ENCODE peak calls at places on chromosomes 12 and 14, in five cellular contexts. W, D, K, I and C are unnamed samples. For H3K27me3, the result is how much of the 10 kb centered on the place peaks cover.

GRCh38 chr14:64956697-64957412 is 14.3 kb upstream of the GPX2 start:
- DNase-seq in W (no peak), D (no peak), K (no peak), I (no peak), C (no peak)

GRCh38 chr12:108712164-108712924 is 19.0 kb downstream of the CORO1C start:
- DNase-seq in W (no peak), D (no peak), K (no peak), I (no peak), C (no peak)

GRCh38 chr12:9332564-9332963 is 124.4 kb upstream of the PZP start:
- DNase-seq in W (no peak), D (no peak), K (no peak), I (no peak), C (no peak)

GRCh38 chr12:92953747-92954146 is 24.7 kb upstream of the EEA1 start:
- DNase-seq in W (no peak), D (no peak), K (no peak), I (no peak), C (no peak)

GRCh38 chr14:64279719-64280668 is 14.2 kb downstream of the ESR2 start:
- DNase-seq in W (no peak), D (no peak), K (no peak), I (no peak), C (no peak)

GRCh38 chr12:97276621-97277020 is 186.0 kb upstream of the RMST start:
- DNase-seq in W (no peak), D (no peak), K (no peak), I (no peak), C (no peak)

GRCh38 chr14:95261616-95262510 is 57.8 kb downstream of the CLMN start:
- DNase-seq in W (peak), D (no peak), K (peak), I (no peak), C (no peak)

GRCh38 chr14:71117839-71118743 is 210.8 kb downstream of the PCNX1 start:
- DNase-seq in W (no peak), D (peak), K (no peak), I (no peak), C (peak)

GRCh38 chr12:47835831-47836155 is 16.1 kb upstream of the HDAC7 start:
- DNase-seq in W (no peak), D (no peak), K (no peak), I (no peak), C (no peak)

GRCh38 chr14:62179367-62180018 is 417.3 kb downstream of the SNAPC1 start:
- DNase-seq in W (no peak), D (peak), K (peak), I (peak), C (peak)

GRCh38 chr12:11877869-11878780 is 192.6 kb upstream of the BCL2L14 start:
- DNase-seq in W (no peak), D (peak), K (no peak), I (peak), C (peak)

GRCh38 chr12:45354399-45354798 is 138.5 kb downstream of the ANO6 start:
- DNase-seq in W (no peak), D (no peak), K (no peak), I (no peak), C (no peak)

GRCh38 chr12:57008113-57008687 is 1.9 kb upstream of the ZBTB39 start:
- DNase-seq in W (no peak), D (no peak), K (no peak), I (no peak), C (no peak)

GRCh38 chr12:89325495-89325894 is 26.8 kb downstream of the DUSP6 start:
- DNase-seq in W (no peak), D (no peak), K (no peak), I (no peak), C (no peak)

GRCh38 chr14:64997108-64997794 is 10.6 kb downstream of the FNTB start:
- DNase-seq in W (no peak), D (no peak), K (no peak), I (no peak), C (no peak)

GRCh38 chr14:28777773-28778606 is 11.4 kb downstream of the FOXG1 start:
- DNase-seq in W (no peak), D (no peak), K (no peak), I (no peak), C (no peak)

GRCh38 chr12:112900298-112901145 is 6.2 kb upstream of the OAS1 start:
- DNase-seq in W (no peak), D (peak), K (no peak), I (no peak), C (peak)

GRCh38 chr14:90698379-90698869 is 117.8 kb downstream of the TTC7B start:
- DNase-seq in W (peak), D (peak), K (peak), I (peak), C (no peak)

GRCh38 chr14:56585461-56586084 is 6.0 kb downstream of the TMEM260 start:
- DNase-seq in W (no peak), D (no peak), K (no peak), I (no peak), C (no peak)

GRCh38 chr14:80310950-80311349 is 99.6 kb upstream of the DIO2 start:
- DNase-seq in W (no peak), D (no peak), K (no peak), I (no peak), C (no peak)

GRCh38 chr14:96243785-96244184 is 12.2 kb upstream of the BDKRB1 start:
- DNase-seq in W (no peak), D (no peak), K (no peak), I (no peak), C (no peak)

GRCh38 chr14:101929096-101929495 is 35.3 kb upstream of the DYNC1H1 start:
- DNase-seq in W (no peak), D (no peak), K (no peak), I (peak), C (no peak)

GRCh38 chr14:37587881-37588666 is 7.0 kb downstream of the FOXA1 start:
- DNase-seq in W (no peak), D (no peak), K (no peak), I (no peak), C (no peak)

GRCh38 chr14:52755607-52756316 is 25.8 kb downstream of the STYX start:
- DNase-seq in W (no peak), D (no peak), K (no peak), I (no peak), C (no peak)

GRCh38 chr14:65230287-65230728 is 128.0 kb upstream of the MAX start:
- DNase-seq in W (peak), D (no peak), K (peak), I (peak), C (no peak)

GRCh38 chr12:103833891-103834290 is 7.1 kb downstream of the NT5DC3 start:
- DNase-seq in W (no peak), D (no peak), K (no peak), I (no peak), C (no peak)

DNA sequence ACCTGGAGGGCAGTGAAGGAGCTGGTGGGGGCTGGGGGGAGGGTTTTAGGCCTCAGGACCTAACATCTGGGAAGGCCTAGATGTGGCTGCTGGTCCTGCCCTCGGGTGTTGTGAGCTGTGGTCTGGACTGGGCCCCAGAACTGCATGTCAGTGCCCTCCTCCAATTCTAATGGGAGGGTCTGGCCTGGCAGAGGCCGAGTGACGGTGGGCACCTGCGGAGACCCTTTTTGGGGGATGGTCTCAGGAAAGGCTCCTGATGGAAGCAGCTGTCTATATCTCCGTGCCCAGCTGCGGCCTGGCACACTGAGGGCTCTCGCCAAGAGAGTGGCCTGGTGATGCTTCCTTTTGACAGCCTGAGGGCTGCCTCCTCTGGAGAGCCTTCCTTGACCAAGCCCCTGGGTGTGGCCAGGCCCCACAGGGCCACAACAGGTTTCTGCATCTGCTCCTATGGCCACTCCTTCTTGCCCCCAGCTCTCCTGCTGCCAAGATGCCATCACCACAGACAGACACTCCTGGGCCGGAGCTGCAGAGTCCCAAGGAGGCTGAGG is 5.3 kb downstream of the EXOC3L4 start:
- DNase-seq in W (no peak), D (no peak), K (no peak), I (no peak), C (no peak)
- H3K27me3 ChIP-seq in W (half or more), D (under half), K (half or more), I (under half), C (under half)

DNA sequence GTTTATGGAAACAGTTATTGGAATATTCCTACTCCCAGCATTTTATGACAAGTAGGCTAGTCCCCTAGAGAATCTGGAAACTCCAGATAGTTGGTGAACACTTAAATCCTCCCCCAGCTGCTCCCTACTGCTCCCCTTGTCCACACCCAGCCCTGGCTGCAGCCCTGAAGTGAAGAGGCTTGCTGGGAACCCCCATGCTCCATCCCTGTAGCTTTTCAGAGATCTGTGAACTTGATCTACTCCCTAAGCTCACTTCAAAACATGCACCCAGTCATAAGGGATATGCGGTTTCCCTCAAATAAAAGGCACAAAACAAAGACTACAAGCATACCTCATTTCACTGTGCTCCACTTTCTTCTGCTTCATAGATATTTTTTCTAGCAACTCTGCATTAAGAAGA is 33.2 kb downstream of the EGLN3 start:
- DNase-seq in W (no peak), D (no peak), K (no peak), I (no peak), C (no peak)
- TF ChIP-seq CTCF in W (no peak), D (no peak), K (no peak), I (no peak), C (no peak)

GRCh38 chr14:78985668-78986073 is 815.5 kb downstream of the NRXN3 start:
- DNase-seq in W (no peak), D (no peak), K (no peak), I (no peak), C (no peak)

GRCh38 chr14:78978896-78979295 is 808.7 kb downstream of the NRXN3 start:
- DNase-seq in W (no peak), D (no peak), K (no peak), I (no peak), C (no peak)

GRCh38 chr14:78982551-78982950 is 812.4 kb downstream of the NRXN3 start:
- DNase-seq in W (no peak), D (no peak), K (no peak), I (no peak), C (no peak)

GRCh38 chr14:78987006-78987405 is 816.8 kb downstream of the NRXN3 start:
- DNase-seq in W (no peak), D (no peak), K (no peak), I (no peak), C (no peak)

GRCh38 chr14:78983126-78983525 is 813.0 kb downstream of the NRXN3 start:
- DNase-seq in W (no peak), D (no peak), K (no peak), I (no peak), C (no peak)
- H3K27me3 ChIP-seq in W (under half), D (under half), K (under half), I (under half), C (under half)

GRCh38 chr12:58386136-58386535 is 444.8 kb downstream of the ATP23 start:
- DNase-seq in W (no peak), D (no peak), K (no peak), I (no peak), C (no peak)
- TF ChIP-seq CTCF in W (no peak), D (no peak), K (no peak), I (no peak), C (no peak)

DNA sequence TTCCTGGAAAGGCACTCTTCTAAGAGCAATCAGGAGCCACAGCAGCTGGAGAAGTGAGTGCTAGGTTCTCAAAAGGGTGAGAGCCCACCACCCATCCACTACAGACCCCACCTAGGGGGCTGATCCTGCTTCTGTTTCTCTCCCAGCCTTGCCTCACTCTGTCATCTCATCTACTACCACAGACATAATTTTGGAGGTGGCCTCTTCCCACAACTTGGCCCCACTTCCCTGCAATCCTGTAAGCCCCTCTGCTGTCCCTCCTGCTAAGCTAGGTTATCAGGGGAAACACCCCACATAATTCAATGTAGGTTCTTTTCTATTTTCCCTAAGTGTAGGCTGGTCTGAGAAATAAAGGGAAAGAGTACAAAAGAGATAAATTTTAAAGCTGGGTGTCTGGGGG is 16.5 kb downstream of the KRT76 start:
- DNase-seq in W (no peak), D (no peak), K (no peak), I (no peak), C (no peak)
- H3K27me3 ChIP-seq in W (under half), D (under half), K (under half), I (under half), C (under half)

DNA sequence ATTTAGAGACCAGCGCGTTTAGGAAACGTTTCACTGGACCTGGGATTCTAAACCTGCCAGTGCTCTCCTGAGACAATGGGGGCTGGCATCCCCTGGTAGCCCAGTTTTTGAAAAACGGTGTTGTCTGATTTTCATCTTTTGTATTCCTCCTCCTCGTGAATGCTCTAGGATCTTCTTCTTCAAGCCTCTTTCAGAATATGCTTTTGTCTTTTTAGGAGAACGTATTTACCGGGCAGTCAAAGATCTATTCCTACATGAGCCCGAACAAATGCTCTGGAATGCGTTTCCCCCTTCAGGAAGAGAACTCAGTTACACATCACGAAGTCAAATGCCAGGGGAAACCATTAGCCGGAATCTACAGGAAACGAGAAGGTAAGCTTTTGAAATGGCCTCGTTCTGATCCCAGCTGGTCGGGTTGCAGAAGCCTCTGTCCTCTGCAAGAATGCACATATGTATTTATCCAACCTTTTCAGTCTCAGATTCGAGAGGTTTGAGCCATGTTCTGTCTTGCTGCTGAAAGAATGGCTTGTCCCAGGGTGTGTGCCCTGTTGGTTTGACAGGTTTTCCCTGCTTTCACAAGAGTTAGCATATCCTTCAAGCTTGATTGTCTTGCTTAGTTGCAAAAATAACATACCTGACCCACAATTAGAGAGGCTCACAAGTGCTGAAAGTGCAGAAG is 6.6 kb downstream of the KMT5A start:
- DNase-seq in W (no peak), D (no peak), K (no peak), I (no peak), C (no peak)
- TF ChIP-seq CTCF in W (no peak), D (no peak), K (no peak), I (no peak), C (no peak)